ENCODE peak calls at places on chromosomes 6 and 20, in six cellular contexts. One of them, this sample, is unnamed.
A peak's percentile ranks its signal among the peaks of the same experiment; 100 is the strongest.

GRCh38 chr20:32370897-32371296 is 12.8 kb downstream of the ASXL1 start:
- DNase-seq in mesendoderm: no peak
- DNase-seq in neural progenitor cell: no peak
- DNase-seq in K562: no peak
- DNase-seq in endothelial cell of umbilical vein: no peak
- DNase-seq in astrocyte: no peak
- DNase-seq in this sample: peak; percentile 3

GRCh38 chr6:165747963-165748362 is 84.9 kb upstream of the PDE10A start:
- DNase-seq in mesendoderm: no peak
- DNase-seq in neural progenitor cell: no peak
- DNase-seq in K562: no peak
- DNase-seq in endothelial cell of umbilical vein: no peak
- DNase-seq in astrocyte: no peak
- DNase-seq in this sample: no peak

GRCh38 chr6:89298680-89299450 is 16.2 kb downstream of the GABRR2 start:
- DNase-seq in mesendoderm: peak; percentile 12
- DNase-seq in neural progenitor cell: no peak
- DNase-seq in K562: no peak
- DNase-seq in endothelial cell of umbilical vein: peak; percentile 26
- DNase-seq in astrocyte: peak; percentile 62
- DNase-seq in this sample: no peak

GRCh38 chr20:5156670-5157448 is 30.1 kb downstream of the CDS2 start:
- DNase-seq in mesendoderm: no peak
- DNase-seq in neural progenitor cell: no peak
- DNase-seq in K562: no peak
- DNase-seq in endothelial cell of umbilical vein: peak; percentile 45
- DNase-seq in astrocyte: peak; percentile 56
- DNase-seq in this sample: no peak

GRCh38 chr6:31405996-31406395 is 2.6 kb downstream of the MICA start:
- DNase-seq in mesendoderm: no peak
- DNase-seq in neural progenitor cell: no peak
- DNase-seq in K562: no peak
- DNase-seq in endothelial cell of umbilical vein: no peak
- DNase-seq in astrocyte: no peak
- DNase-seq in this sample: no peak

GRCh38 chr6:169473663-169474062 is 220.0 kb upstream of the THBS2 start:
- DNase-seq in mesendoderm: no peak
- DNase-seq in neural progenitor cell: no peak
- DNase-seq in K562: no peak
- DNase-seq in endothelial cell of umbilical vein: no peak
- DNase-seq in astrocyte: no peak
- DNase-seq in this sample: no peak

GRCh38 chr6:28446818-28447511 is 3.7 kb upstream of the ZSCAN23 start:
- DNase-seq in mesendoderm: peak; percentile 35
- DNase-seq in neural progenitor cell: peak; percentile 79
- DNase-seq in K562: no peak
- DNase-seq in endothelial cell of umbilical vein: peak; percentile 8
- DNase-seq in astrocyte: no peak
- DNase-seq in this sample: peak; percentile 78

GRCh38 chr6:152821525-152821924 is 70.9 kb downstream of the VIP start:
- DNase-seq in mesendoderm: peak; percentile 59
- DNase-seq in neural progenitor cell: peak; percentile 38
- DNase-seq in K562: no peak
- DNase-seq in endothelial cell of umbilical vein: no peak
- DNase-seq in astrocyte: no peak
- DNase-seq in this sample: peak; percentile 52

GRCh38 chr6:17311595-17312311 is 30.6 kb downstream of the RBM24 start:
- DNase-seq in mesendoderm: peak; percentile 36
- DNase-seq in neural progenitor cell: peak; percentile 9
- DNase-seq in K562: peak; percentile 25
- DNase-seq in endothelial cell of umbilical vein: no peak
- DNase-seq in astrocyte: no peak
- DNase-seq in this sample: no peak

GRCh38 chr6:26607434-26608230 is 10.9 kb downstream of the ABT1 start:
- DNase-seq in mesendoderm: peak; percentile 68
- DNase-seq in neural progenitor cell: peak; percentile 71
- DNase-seq in K562: peak; percentile 74
- DNase-seq in endothelial cell of umbilical vein: peak; percentile 61
- DNase-seq in astrocyte: peak; percentile 25
- DNase-seq in this sample: peak; percentile 82

GRCh38 chr6:18055714-18056382 is 66.6 kb downstream of the NHLRC1 start:
- DNase-seq in mesendoderm: no peak
- DNase-seq in neural progenitor cell: no peak
- DNase-seq in K562: no peak
- DNase-seq in endothelial cell of umbilical vein: no peak
- DNase-seq in astrocyte: no peak
- DNase-seq in this sample: no peak

GRCh38 chr20:64027981-64028685 is 7.8 kb upstream of the C20orf204 start:
- DNase-seq in mesendoderm: no peak
- DNase-seq in neural progenitor cell: no peak
- DNase-seq in K562: no peak
- DNase-seq in endothelial cell of umbilical vein: no peak
- DNase-seq in astrocyte: no peak
- DNase-seq in this sample: no peak
- H3K27ac ChIP-seq in mesendoderm: no peak overlapping the region
- H3K27ac ChIP-seq in neural progenitor cell: no peak overlapping the region
- H3K27ac ChIP-seq in K562: no peak overlapping the region
- H3K27ac ChIP-seq in endothelial cell of umbilical vein: no peak overlapping the region
- H3K27ac ChIP-seq in astrocyte: no peak overlapping the region
- H3K27ac ChIP-seq in this sample: no peak overlapping the region

GRCh38 chr6:9494864-9495263 is 920.0 kb downstream of the TFAP2A start:
- DNase-seq in mesendoderm: no peak
- DNase-seq in neural progenitor cell: no peak
- DNase-seq in K562: no peak
- DNase-seq in endothelial cell of umbilical vein: no peak
- DNase-seq in astrocyte: peak; percentile 84
- DNase-seq in this sample: no peak
- H3K9ac ChIP-seq in mesendoderm: no peak overlapping the region
- H3K9ac ChIP-seq in neural progenitor cell: no peak overlapping the region
- H3K9ac ChIP-seq in K562: no peak overlapping the region
- H3K9ac ChIP-seq in endothelial cell of umbilical vein: no peak overlapping the region
- H3K9ac ChIP-seq in astrocyte: no peak overlapping the region
- H3K9ac ChIP-seq in this sample: no peak overlapping the region

GRCh38 chr20:62644044-62644795 is 1.9 kb downstream of the SLCO4A1 start:
- DNase-seq in mesendoderm: no peak
- DNase-seq in neural progenitor cell: no peak
- DNase-seq in K562: no peak
- DNase-seq in endothelial cell of umbilical vein: no peak
- DNase-seq in astrocyte: no peak
- DNase-seq in this sample: no peak

GRCh38 chr20:62644802-62645496 is 2.6 kb downstream of the SLCO4A1 start:
- DNase-seq in mesendoderm: no peak
- DNase-seq in neural progenitor cell: no peak
- DNase-seq in K562: no peak
- DNase-seq in endothelial cell of umbilical vein: no peak
- DNase-seq in astrocyte: no peak
- DNase-seq in this sample: no peak

GRCh38 chr20:62646851-62647520 is 4.7 kb downstream of the SLCO4A1 start:
- DNase-seq in mesendoderm: no peak
- DNase-seq in neural progenitor cell: no peak
- DNase-seq in K562: no peak
- DNase-seq in endothelial cell of umbilical vein: no peak
- DNase-seq in astrocyte: no peak
- DNase-seq in this sample: no peak

GRCh38 chr20:62643521-62644043 is 1.3 kb downstream of the SLCO4A1 start:
- DNase-seq in mesendoderm: no peak
- DNase-seq in neural progenitor cell: no peak
- DNase-seq in K562: no peak
- DNase-seq in endothelial cell of umbilical vein: no peak
- DNase-seq in astrocyte: peak; percentile 8
- DNase-seq in this sample: no peak

GRCh38 chr20:62645613-62646012 is 3.3 kb downstream of the SLCO4A1 start:
- DNase-seq in mesendoderm: no peak
- DNase-seq in neural progenitor cell: no peak
- DNase-seq in K562: no peak
- DNase-seq in endothelial cell of umbilical vein: no peak
- DNase-seq in astrocyte: no peak
- DNase-seq in this sample: no peak
- H3K27ac ChIP-seq in mesendoderm: no peak overlapping the region
- H3K27ac ChIP-seq in neural progenitor cell: no peak overlapping the region
- H3K27ac ChIP-seq in K562: no peak overlapping the region
- H3K27ac ChIP-seq in endothelial cell of umbilical vein: no peak overlapping the region
- H3K27ac ChIP-seq in astrocyte: no peak overlapping the region
- H3K27ac ChIP-seq in this sample: no peak overlapping the region

DNA sequence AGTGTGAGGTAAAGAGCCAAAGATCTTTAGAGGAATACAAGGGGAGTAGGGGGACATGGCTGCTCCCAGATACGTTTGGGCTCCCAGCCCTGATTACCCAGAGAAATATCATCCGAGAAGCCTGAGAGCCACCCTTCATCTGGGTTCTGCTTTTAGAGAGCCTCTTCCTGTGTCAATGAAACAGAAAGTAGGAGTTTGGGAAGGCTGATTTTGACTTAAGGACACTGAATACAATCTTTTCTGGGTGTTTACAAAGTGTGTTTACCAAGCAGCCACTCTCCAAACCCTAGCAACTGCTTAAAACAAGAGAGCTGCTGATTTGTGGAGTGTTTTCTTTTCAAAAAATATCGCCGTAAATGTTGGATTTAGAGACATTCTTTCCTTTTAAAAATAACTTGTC is 12.6 kb downstream of the MAFB start:
- DNase-seq in mesendoderm: no peak
- DNase-seq in neural progenitor cell: no peak
- DNase-seq in K562: no peak
- DNase-seq in endothelial cell of umbilical vein: no peak
- DNase-seq in astrocyte: no peak
- DNase-seq in this sample: no peak
- H3K9ac ChIP-seq in mesendoderm: no peak overlapping the region
- H3K9ac ChIP-seq in neural progenitor cell: no peak overlapping the region
- H3K9ac ChIP-seq in K562: no peak overlapping the region
- H3K9ac ChIP-seq in endothelial cell of umbilical vein: no peak overlapping the region
- H3K9ac ChIP-seq in astrocyte: no peak overlapping the region
- H3K9ac ChIP-seq in this sample: no peak overlapping the region

DNA sequence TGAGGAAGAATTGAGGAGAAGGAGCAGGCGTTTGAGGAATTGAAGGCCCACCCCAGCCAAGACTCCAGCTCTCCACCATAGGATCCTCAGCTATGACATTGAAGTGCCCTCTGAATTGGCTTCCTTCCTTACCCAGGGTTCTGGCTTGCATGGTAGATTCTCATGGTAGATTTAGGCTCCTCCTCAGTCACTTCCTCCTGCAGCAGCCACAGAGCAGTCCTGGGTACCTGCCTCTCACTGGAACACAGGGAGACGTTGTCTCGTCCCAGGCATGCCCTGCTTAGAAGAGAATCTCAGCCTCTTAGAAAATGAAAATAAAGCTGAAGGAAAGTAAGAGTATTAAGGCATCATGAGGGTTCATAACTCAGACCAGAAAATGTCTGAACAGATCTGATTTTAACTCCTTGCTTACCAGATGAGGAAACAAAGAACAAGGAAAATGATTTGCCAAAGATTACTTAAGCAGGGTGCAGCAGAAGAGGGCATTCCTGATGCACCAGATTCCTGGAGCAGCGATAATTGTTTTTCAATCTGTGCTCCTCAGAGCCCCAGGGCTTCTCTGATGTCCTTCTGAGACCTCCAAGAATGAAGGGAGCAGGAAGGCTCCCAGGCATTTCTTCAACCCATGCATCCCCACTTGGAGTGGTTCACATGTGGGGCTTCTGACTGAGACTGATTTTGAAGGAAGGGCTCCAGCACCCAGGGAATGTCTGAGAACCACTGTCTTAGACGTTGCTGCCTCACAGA is 219.8 kb downstream of the HIVEP2 start:
- DNase-seq in mesendoderm: peak; percentile 49
- DNase-seq in neural progenitor cell: no peak
- DNase-seq in K562: no peak
- DNase-seq in endothelial cell of umbilical vein: no peak
- DNase-seq in astrocyte: no peak
- DNase-seq in this sample: no peak
- H3K27ac ChIP-seq in mesendoderm: no peak overlapping the region
- H3K27ac ChIP-seq in neural progenitor cell: no peak overlapping the region
- H3K27ac ChIP-seq in K562: no peak overlapping the region
- H3K27ac ChIP-seq in endothelial cell of umbilical vein: no peak overlapping the region
- H3K27ac ChIP-seq in astrocyte: no peak overlapping the region
- H3K27ac ChIP-seq in this sample: no peak overlapping the region

GRCh38 chr6:126548301-126548700 is 208.4 kb downstream of the CENPW start:
- DNase-seq in mesendoderm: no peak
- DNase-seq in neural progenitor cell: no peak
- DNase-seq in K562: no peak
- DNase-seq in endothelial cell of umbilical vein: no peak
- DNase-seq in astrocyte: no peak
- DNase-seq in this sample: no peak

GRCh38 chr6:126542052-126542451 is 202.1 kb downstream of the CENPW start:
- DNase-seq in mesendoderm: no peak
- DNase-seq in neural progenitor cell: no peak
- DNase-seq in K562: no peak
- DNase-seq in endothelial cell of umbilical vein: no peak
- DNase-seq in astrocyte: no peak
- DNase-seq in this sample: no peak

GRCh38 chr6:126550323-126550722 is 210.4 kb downstream of the CENPW start:
- DNase-seq in mesendoderm: peak; percentile 32
- DNase-seq in neural progenitor cell: no peak
- DNase-seq in K562: peak; percentile 6
- DNase-seq in endothelial cell of umbilical vein: no peak
- DNase-seq in astrocyte: no peak
- DNase-seq in this sample: peak; percentile 70

DNA sequence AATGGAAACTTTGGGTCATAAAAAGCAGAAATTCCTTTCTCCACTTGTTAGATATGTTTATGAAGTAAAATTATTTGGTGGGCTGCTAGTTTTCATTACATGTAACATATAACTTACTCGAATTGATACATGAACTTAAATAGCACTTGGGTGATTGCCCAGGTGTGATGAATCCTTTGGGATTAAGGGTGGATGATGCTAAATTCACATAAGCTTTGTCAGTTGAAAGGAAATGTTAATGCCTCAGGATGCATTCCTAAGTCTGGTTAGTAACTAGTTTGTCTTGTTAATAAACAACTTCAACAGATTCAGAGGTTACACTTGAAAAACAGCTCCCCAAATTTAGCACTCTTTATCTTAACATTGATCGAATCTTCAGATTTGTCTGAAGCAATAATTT is 206.9 kb downstream of the CENPW start:
- DNase-seq in mesendoderm: no peak
- DNase-seq in neural progenitor cell: no peak
- DNase-seq in K562: no peak
- DNase-seq in endothelial cell of umbilical vein: no peak
- DNase-seq in astrocyte: no peak
- DNase-seq in this sample: no peak
- H3K9ac ChIP-seq in mesendoderm: no peak overlapping the region
- H3K9ac ChIP-seq in neural progenitor cell: no peak overlapping the region
- H3K9ac ChIP-seq in K562: no peak overlapping the region
- H3K9ac ChIP-seq in endothelial cell of umbilical vein: no peak overlapping the region
- H3K9ac ChIP-seq in astrocyte: no peak overlapping the region
- H3K9ac ChIP-seq in this sample: no peak overlapping the region

This sample was measured in endodermal cell.